ENCODE peak calls at places on chromosome 3, in six cellular contexts. One of them, this sample, is unnamed. For H3K4me1 and H3K36me3, the result is how much of the 10 kb centered on the place peaks cover.

GRCh38 chr3:111143-112069 is 85.2 kb upstream of the CHL1 start:
- DNase-seq in cardiac muscle cell: no peak
- DNase-seq in CD8-positive, alpha-beta memory T cell: no peak
- DNase-seq in A673: no peak
- DNase-seq in iPS DF 6.9: no peak
- DNase-seq in pancreas: no peak
- DNase-seq in this sample: no peak

GRCh38 chr3:156478931-156479330 is 76.0 kb downstream of the SSR3 start:
- DNase-seq in CD8-positive, alpha-beta memory T cell: no peak
- DNase-seq in cardiac muscle cell: no peak
- DNase-seq in pancreas: no peak
- DNase-seq in iPS DF 6.9: no peak
- DNase-seq in A673: no peak
- DNase-seq in this sample: no peak

GRCh38 chr3:79751703-79752102 is 16.1 kb downstream of the ROBO1 start:
- DNase-seq in pancreas: no peak
- DNase-seq in CD8-positive, alpha-beta memory T cell: no peak
- DNase-seq in iPS DF 6.9: no peak
- DNase-seq in A673: no peak
- DNase-seq in cardiac muscle cell: no peak
- DNase-seq in this sample: no peak

GRCh38 chr3:8709801-8710524 is 23.6 kb upstream of the CAV3 start:
- DNase-seq in iPS DF 6.9: no peak
- DNase-seq in A673: no peak
- DNase-seq in cardiac muscle cell: no peak
- DNase-seq in CD8-positive, alpha-beta memory T cell: no peak
- DNase-seq in pancreas: no peak
- DNase-seq in this sample: peak

GRCh38 chr3:196835081-196835480 is 32.6 kb upstream of the SENP5 start:
- DNase-seq in CD8-positive, alpha-beta memory T cell: no peak
- DNase-seq in A673: no peak
- DNase-seq in pancreas: no peak
- DNase-seq in iPS DF 6.9: no peak
- DNase-seq in cardiac muscle cell: no peak
- DNase-seq in this sample: no peak

GRCh38 chr3:193859195-193859594 is 266.2 kb downstream of the OPA1 start:
- DNase-seq in cardiac muscle cell: no peak
- DNase-seq in A673: no peak
- DNase-seq in iPS DF 6.9: no peak
- DNase-seq in pancreas: no peak
- DNase-seq in CD8-positive, alpha-beta memory T cell: no peak
- DNase-seq in this sample: no peak

GRCh38 chr3:172209333-172210321 is 170.2 kb downstream of the FNDC3B start:
- DNase-seq in cardiac muscle cell: no peak
- DNase-seq in CD8-positive, alpha-beta memory T cell: no peak
- DNase-seq in iPS DF 6.9: no peak
- DNase-seq in A673: no peak
- DNase-seq in pancreas: peak
- DNase-seq in this sample: peak

GRCh38 chr3:71130516-71131384 is 452.8 kb downstream of the FOXP1 start:
- DNase-seq in pancreas: peak
- DNase-seq in cardiac muscle cell: peak
- DNase-seq in iPS DF 6.9: no peak
- DNase-seq in A673: peak
- DNase-seq in CD8-positive, alpha-beta memory T cell: peak
- DNase-seq in this sample: peak

GRCh38 chr3:65963787-65964707 is 74.7 kb downstream of the MAGI1 start:
- DNase-seq in pancreas: no peak
- DNase-seq in CD8-positive, alpha-beta memory T cell: no peak
- DNase-seq in A673: peak
- DNase-seq in cardiac muscle cell: no peak
- DNase-seq in iPS DF 6.9: no peak
- DNase-seq in this sample: no peak

GRCh38 chr3:18987862-18988447 is 160.4 kb upstream of the KCNH8 start:
- DNase-seq in CD8-positive, alpha-beta memory T cell: no peak
- DNase-seq in cardiac muscle cell: no peak
- DNase-seq in A673: no peak
- DNase-seq in pancreas: no peak
- DNase-seq in iPS DF 6.9: no peak
- DNase-seq in this sample: no peak

GRCh38 chr3:67083277-67083676 is 85.2 kb downstream of the KBTBD8 start:
- DNase-seq in pancreas: no peak
- DNase-seq in A673: peak
- DNase-seq in iPS DF 6.9: no peak
- DNase-seq in CD8-positive, alpha-beta memory T cell: peak
- DNase-seq in cardiac muscle cell: no peak
- DNase-seq in this sample: peak

GRCh38 chr3:149449100-149449654 is 25.3 kb upstream of the TM4SF4 start:
- DNase-seq in CD8-positive, alpha-beta memory T cell: no peak
- DNase-seq in pancreas: no peak
- DNase-seq in A673: no peak
- DNase-seq in iPS DF 6.9: no peak
- DNase-seq in cardiac muscle cell: no peak
- DNase-seq in this sample: no peak

GRCh38 chr3:123782488-123782887 is 101.6 kb downstream of the MYLK start:
- DNase-seq in cardiac muscle cell: no peak
- DNase-seq in pancreas: no peak
- DNase-seq in CD8-positive, alpha-beta memory T cell: no peak
- DNase-seq in iPS DF 6.9: no peak
- DNase-seq in A673: no peak
- DNase-seq in this sample: no peak

GRCh38 chr3:60303160-60303559 is 948.1 kb downstream of the FHIT start:
- DNase-seq in CD8-positive, alpha-beta memory T cell: no peak
- DNase-seq in A673: no peak
- DNase-seq in cardiac muscle cell: no peak
- DNase-seq in iPS DF 6.9: no peak
- DNase-seq in pancreas: no peak
- DNase-seq in this sample: no peak

GRCh38 chr3:143016321-143016972 is 15.1 kb downstream of the U2SURP start:
- DNase-seq in A673: peak
- DNase-seq in pancreas: no peak
- DNase-seq in cardiac muscle cell: no peak
- DNase-seq in CD8-positive, alpha-beta memory T cell: no peak
- DNase-seq in iPS DF 6.9: no peak
- DNase-seq in this sample: no peak

GRCh38 chr3:111874177-111874820 is 15.2 kb downstream of the PHLDB2 start:
- DNase-seq in pancreas: no peak
- DNase-seq in cardiac muscle cell: no peak
- DNase-seq in CD8-positive, alpha-beta memory T cell: no peak
- DNase-seq in iPS DF 6.9: no peak
- DNase-seq in A673: peak
- DNase-seq in this sample: no peak

GRCh38 chr3:179526482-179526881 is 36.2 kb upstream of the ACTL6A start:
- DNase-seq in CD8-positive, alpha-beta memory T cell: no peak
- DNase-seq in A673: no peak
- DNase-seq in pancreas: no peak
- DNase-seq in cardiac muscle cell: no peak
- DNase-seq in iPS DF 6.9: no peak
- DNase-seq in this sample: no peak

GRCh38 chr3:72042397-72043211 is 257.7 kb upstream of the PROK2 start:
- DNase-seq in iPS DF 6.9: no peak
- DNase-seq in pancreas: no peak
- DNase-seq in cardiac muscle cell: no peak
- DNase-seq in CD8-positive, alpha-beta memory T cell: no peak
- DNase-seq in A673: no peak
- DNase-seq in this sample: no peak

GRCh38 chr3:106457278-106458210 is 588.7 kb upstream of the CBLB start:
- DNase-seq in pancreas: no peak
- DNase-seq in CD8-positive, alpha-beta memory T cell: no peak
- DNase-seq in A673: peak
- DNase-seq in iPS DF 6.9: no peak
- DNase-seq in cardiac muscle cell: no peak
- DNase-seq in this sample: no peak

GRCh38 chr3:127911421-127911931 is 3.6 kb upstream of the KBTBD12 start:
- DNase-seq in pancreas: no peak
- DNase-seq in CD8-positive, alpha-beta memory T cell: no peak
- DNase-seq in iPS DF 6.9: no peak
- DNase-seq in cardiac muscle cell: no peak
- DNase-seq in A673: no peak
- DNase-seq in this sample: no peak

GRCh38 chr3:15107075-15107947 is 8.4 kb upstream of the RBSN start:
- DNase-seq in iPS DF 6.9: no peak
- DNase-seq in cardiac muscle cell: no peak
- DNase-seq in A673: no peak
- DNase-seq in pancreas: no peak
- DNase-seq in CD8-positive, alpha-beta memory T cell: no peak
- DNase-seq in this sample: no peak

GRCh38 chr3:120274739-120275167 is 10.3 kb downstream of the GPR156 start:
- DNase-seq in iPS DF 6.9: no peak
- DNase-seq in A673: no peak
- DNase-seq in CD8-positive, alpha-beta memory T cell: no peak
- DNase-seq in pancreas: no peak
- DNase-seq in cardiac muscle cell: no peak
- DNase-seq in this sample: no peak

GRCh38 chr3:4466783-4467521 is at the start of gene SUMF1:
- DNase-seq in cardiac muscle cell: peak
- DNase-seq in CD8-positive, alpha-beta memory T cell: peak
- DNase-seq in A673: peak
- DNase-seq in pancreas: peak
- DNase-seq in iPS DF 6.9: peak
- DNase-seq in this sample: peak

GRCh38 chr3:111864821-111865656 is 6.0 kb downstream of the PHLDB2 start:
- DNase-seq in cardiac muscle cell: peak
- DNase-seq in CD8-positive, alpha-beta memory T cell: no peak
- DNase-seq in iPS DF 6.9: no peak
- DNase-seq in A673: peak
- DNase-seq in pancreas: no peak
- DNase-seq in this sample: no peak

GRCh38 chr3:87468938-87469337 is 192.6 kb upstream of the POU1F1 start:
- DNase-seq in A673: no peak
- DNase-seq in cardiac muscle cell: no peak
- DNase-seq in CD8-positive, alpha-beta memory T cell: no peak
- DNase-seq in iPS DF 6.9: no peak
- DNase-seq in pancreas: no peak
- DNase-seq in this sample: no peak

GRCh38 chr3:59262076-59262498 is 212.3 kb upstream of the CFAP20DC start:
- DNase-seq in CD8-positive, alpha-beta memory T cell: no peak
- DNase-seq in pancreas: no peak
- DNase-seq in iPS DF 6.9: no peak
- DNase-seq in A673: no peak
- DNase-seq in cardiac muscle cell: no peak
- DNase-seq in this sample: no peak

GRCh38 chr3:59261009-59261408 is 211.2 kb upstream of the CFAP20DC start:
- DNase-seq in pancreas: no peak
- DNase-seq in CD8-positive, alpha-beta memory T cell: no peak
- DNase-seq in A673: no peak
- DNase-seq in iPS DF 6.9: no peak
- DNase-seq in cardiac muscle cell: no peak
- DNase-seq in this sample: no peak

GRCh38 chr3:59256233-59256632 is 206.4 kb upstream of the CFAP20DC start:
- DNase-seq in CD8-positive, alpha-beta memory T cell: no peak
- DNase-seq in A673: no peak
- DNase-seq in cardiac muscle cell: no peak
- DNase-seq in pancreas: no peak
- DNase-seq in iPS DF 6.9: no peak
- DNase-seq in this sample: no peak

GRCh38 chr3:59257506-59257905 is 207.7 kb upstream of the CFAP20DC start:
- DNase-seq in iPS DF 6.9: no peak
- DNase-seq in pancreas: no peak
- DNase-seq in cardiac muscle cell: no peak
- DNase-seq in A673: no peak
- DNase-seq in CD8-positive, alpha-beta memory T cell: no peak
- DNase-seq in this sample: no peak

DNA sequence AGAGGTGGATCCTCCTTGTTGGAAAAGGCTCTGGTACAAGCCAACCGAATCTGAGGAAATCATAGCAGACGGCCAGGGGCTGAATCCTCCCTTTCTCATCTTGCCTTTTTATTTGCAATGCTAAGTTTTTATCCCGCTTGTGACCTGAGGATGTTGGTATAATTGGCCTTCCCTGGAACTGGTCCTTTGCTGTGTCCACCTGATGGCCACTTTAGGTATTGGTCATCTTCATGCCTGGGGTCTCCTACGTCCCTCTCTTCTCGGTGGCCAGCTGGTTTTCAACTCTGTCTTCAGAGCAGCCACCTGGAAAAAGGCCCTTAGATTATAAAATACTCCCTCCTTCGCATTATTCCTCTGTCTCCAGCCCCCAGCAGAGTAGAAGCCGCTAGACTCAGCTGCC is 208.8 kb upstream of the CFAP20DC start:
- DNase-seq in iPS DF 6.9: no peak
- DNase-seq in pancreas: no peak
- DNase-seq in CD8-positive, alpha-beta memory T cell: no peak
- DNase-seq in A673: no peak
- DNase-seq in cardiac muscle cell: no peak
- DNase-seq in this sample: no peak
- H3K4me1 ChIP-seq in iPS DF 6.9: under half
- H3K4me1 ChIP-seq in pancreas: under half
- H3K4me1 ChIP-seq in CD8-positive, alpha-beta memory T cell: under half
- H3K4me1 ChIP-seq in A673: under half
- H3K4me1 ChIP-seq in cardiac muscle cell: under half
- H3K4me1 ChIP-seq in this sample: under half

GRCh38 chr3:108420926-108421325 is 89.5 kb downstream of the MYH15 start:
- DNase-seq in pancreas: no peak
- DNase-seq in CD8-positive, alpha-beta memory T cell: no peak
- DNase-seq in A673: no peak
- DNase-seq in iPS DF 6.9: no peak
- DNase-seq in cardiac muscle cell: no peak
- DNase-seq in this sample: no peak
- H3K36me3 ChIP-seq in pancreas: under half
- H3K36me3 ChIP-seq in CD8-positive, alpha-beta memory T cell: under half
- H3K36me3 ChIP-seq in A673: under half
- H3K36me3 ChIP-seq in iPS DF 6.9: under half
- H3K36me3 ChIP-seq in cardiac muscle cell: under half
- H3K36me3 ChIP-seq in this sample: under half

DNA sequence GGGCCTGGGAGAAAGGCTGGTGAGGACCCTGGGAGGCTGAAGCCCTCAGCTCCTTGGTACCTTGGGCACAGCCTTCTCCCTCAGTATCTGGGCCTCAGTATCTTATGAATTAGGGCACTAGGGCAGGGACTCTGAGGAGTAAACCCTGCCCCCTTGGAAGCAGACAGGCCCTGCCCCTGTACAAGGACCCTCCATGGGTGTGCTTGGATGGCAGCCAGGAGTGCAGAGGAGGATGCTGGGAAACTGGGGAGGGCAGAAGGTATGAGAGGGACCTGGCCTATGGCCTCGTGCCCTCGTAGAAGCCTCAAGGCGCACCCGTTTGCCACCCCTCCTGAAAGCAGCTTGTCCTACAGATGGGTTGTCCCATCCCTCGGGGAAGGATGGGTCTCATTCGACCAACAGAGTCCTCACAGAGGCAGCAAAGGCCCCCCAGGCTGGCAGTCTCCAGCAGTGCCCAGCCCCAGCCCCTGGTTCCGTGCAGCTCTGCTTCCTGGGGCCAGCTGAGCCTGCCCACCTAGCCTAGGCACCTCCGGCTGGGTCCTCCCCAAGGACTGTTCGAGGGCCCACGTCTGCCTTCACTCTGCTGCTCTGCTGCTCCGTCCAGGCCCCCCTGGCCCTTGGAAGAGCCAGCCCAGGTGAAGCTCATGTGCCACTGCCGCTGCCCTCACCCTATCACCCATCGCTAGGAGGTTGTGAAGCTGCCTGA is 15.3 kb upstream of the SEMA3F start:
- DNase-seq in CD8-positive, alpha-beta memory T cell: no peak
- DNase-seq in cardiac muscle cell: peak
- DNase-seq in pancreas: no peak
- DNase-seq in A673: no peak
- DNase-seq in iPS DF 6.9: no peak
- DNase-seq in this sample: no peak
- H3K4me3 ChIP-seq in CD8-positive, alpha-beta memory T cell: no peak
- H3K4me3 ChIP-seq in cardiac muscle cell: no peak
- H3K4me3 ChIP-seq in pancreas: no peak
- H3K4me3 ChIP-seq in A673: no peak
- H3K4me3 ChIP-seq in iPS DF 6.9: no peak
- H3K4me3 ChIP-seq in this sample: no peak

GRCh38 chr3:49724586-49724985 is 835 bp upstream of the GMPPB start:
- DNase-seq in iPS DF 6.9: no peak
- DNase-seq in pancreas: no peak
- DNase-seq in cardiac muscle cell: no peak
- DNase-seq in CD8-positive, alpha-beta memory T cell: peak
- DNase-seq in A673: no peak
- DNase-seq in this sample: peak
- H3K4me1 ChIP-seq in iPS DF 6.9: under half
- H3K4me1 ChIP-seq in pancreas: under half
- H3K4me1 ChIP-seq in cardiac muscle cell: under half
- H3K4me1 ChIP-seq in CD8-positive, alpha-beta memory T cell: under half
- H3K4me1 ChIP-seq in A673: under half
- H3K4me1 ChIP-seq in this sample: under half

This sample was measured in spleen.